ENCODE peak calls at places on chromosome 12, in nine cellular contexts. L, B, M, Y, N, P, T, E and W are unnamed samples.
A peak's percentile ranks its signal among the peaks of the same experiment; 100 is the strongest.

GRCh38 chr12:108770963-108771362 is 39.6 kb upstream of the CORO1C start:
- DNase-seq in L (no peak), B (no peak), M (no peak), Y (no peak), N (no peak), P (no peak), T (no peak), E (no peak), W (no peak)

GRCh38 chr12:51401486-51401885 is 10.3 kb upstream of the GALNT6 start:
- DNase-seq in L (no peak), B (no peak), M (no peak), Y (no peak), N (no peak), P (no peak), T (no peak), E (no peak), W (no peak)

GRCh38 chr12:47079365-47079893 is at the start of gene PCED1B:
- DNase-seq in L (peak; percentile 88), B (peak; percentile 62), M (peak; percentile 72), Y (peak; percentile 46), N (peak; percentile 67), P (peak; percentile 74), T (peak; percentile 86), E (peak; percentile 70), W (peak; percentile 68)

GRCh38 chr12:105348561-105348960 is 18.1 kb downstream of the C12orf75 start:
- DNase-seq in L (no peak), B (no peak), M (no peak), Y (peak; percentile 56), N (no peak), P (no peak), T (no peak), E (no peak), W (no peak)

GRCh38 chr12:108657130-108657745 is 23.5 kb upstream of the SELPLG start:
- DNase-seq in L (no peak), B (no peak), M (no peak), Y (no peak), N (no peak), P (no peak), T (no peak), E (no peak), W (no peak)

GRCh38 chr12:92259291-92259690 is 113.6 kb upstream of the BTG1 start:
- DNase-seq in L (no peak), B (no peak), M (no peak), Y (no peak), N (no peak), P (no peak), T (no peak), E (no peak), W (no peak)

GRCh38 chr12:30296486-30296885 is 399.2 kb downstream of the IPO8 start:
- DNase-seq in L (no peak), B (no peak), M (no peak), Y (no peak), N (no peak), P (no peak), T (no peak), E (no peak), W (no peak)

GRCh38 chr12:108519558-108519957 is 4.5 kb downstream of the FICD start:
- DNase-seq in L (no peak), B (no peak), M (no peak), Y (no peak), N (no peak), P (peak; percentile 47), T (no peak), E (peak; percentile 34), W (no peak)

GRCh38 chr12:126663304-126664094 is 1598.3 kb downstream of the AACS start:
- DNase-seq in L (no peak), B (peak; percentile 52), M (no peak), Y (no peak), N (peak; percentile 3), P (peak; percentile 68), T (no peak), E (no peak), W (peak; percentile 1)
- TF ChIP-seq CTCF in L (peak; percentile 8), B (peak; percentile 44), M (no peak), Y (peak; percentile 25), N (peak; percentile 34), P (peak; percentile 76), T (no peak), E (no peak), W (peak; percentile 59)

GRCh38 chr12:113224955-113225354 is 3.7 kb downstream of the TPCN1 start:
- DNase-seq in L (no peak), B (no peak), M (no peak), Y (no peak), N (no peak), P (no peak), T (no peak), E (no peak), W (no peak)

GRCh38 chr12:113222730-113223531 is 1.7 kb downstream of the TPCN1 start:
- DNase-seq in L (no peak), B (peak; percentile 94), M (peak; percentile 92), Y (peak; percentile 80), N (peak; percentile 15), P (peak; percentile 40), T (peak; percentile 77), E (no peak), W (peak; percentile 81)

GRCh38 chr12:113221997-113222729 is 899 bp downstream of the TPCN1 start:
- DNase-seq in L (no peak), B (no peak), M (no peak), Y (no peak), N (peak; percentile 18), P (no peak), T (no peak), E (peak; percentile 19), W (no peak)

GRCh38 chr12:113220593-113221180 is 577 bp upstream of the TPCN1 start:
- DNase-seq in L (no peak), B (no peak), M (no peak), Y (no peak), N (no peak), P (peak; percentile 38), T (no peak), E (no peak), W (no peak)

DNA sequence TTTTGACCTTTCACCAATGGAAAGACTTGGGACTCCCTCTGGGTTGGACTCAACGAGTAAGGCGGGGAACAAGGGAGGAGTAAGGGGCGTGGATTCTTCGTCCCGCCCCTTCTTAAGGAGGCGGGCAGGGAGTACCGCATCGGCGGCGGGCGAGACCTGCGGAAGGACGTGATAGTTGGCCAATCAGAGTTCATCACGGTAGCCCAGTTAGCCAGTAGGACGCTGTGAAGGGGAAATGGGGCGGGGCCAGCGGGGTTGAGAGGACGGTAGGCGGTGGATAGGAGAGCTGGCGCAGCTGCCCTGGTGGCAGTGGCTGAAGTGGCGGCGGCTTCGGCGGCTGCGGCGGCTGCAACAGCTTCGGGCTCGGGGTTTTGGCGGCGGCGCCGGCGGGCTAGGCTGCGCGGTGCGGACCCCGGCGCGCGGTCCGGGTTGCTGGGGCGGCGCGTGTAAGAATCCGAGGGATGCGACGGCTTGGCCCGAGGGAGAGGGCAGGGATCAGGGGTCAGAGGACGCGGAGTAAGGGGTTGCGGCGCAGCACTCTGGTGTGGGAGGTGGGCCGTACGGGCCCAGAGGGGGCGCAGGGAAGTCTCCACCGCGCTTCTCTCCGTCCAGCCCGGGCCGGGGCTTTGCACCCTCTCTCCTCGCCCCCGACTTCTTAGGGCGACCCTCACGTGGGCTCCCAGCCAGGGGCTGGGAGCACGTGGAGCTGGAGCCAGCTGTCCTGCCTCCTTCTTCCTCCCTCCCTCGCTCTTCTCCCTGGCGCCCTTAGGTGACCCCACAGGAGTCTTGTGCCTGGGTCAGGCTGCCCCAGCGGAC is at the start of gene TPCN1:
- DNase-seq in L (peak; percentile 99), B (peak; percentile 100), M (peak; percentile 100), Y (peak; percentile 100), N (peak; percentile 100), P (peak; percentile 100), T (peak; percentile 100), E (peak; percentile 100), W (peak; percentile 100)
- TF ChIP-seq CTCF in L (no peak), B (no peak), M (peak; percentile 10), Y (no peak), N (no peak), P (no peak), T (no peak), E (no peak), W (peak; percentile 16)

DNA sequence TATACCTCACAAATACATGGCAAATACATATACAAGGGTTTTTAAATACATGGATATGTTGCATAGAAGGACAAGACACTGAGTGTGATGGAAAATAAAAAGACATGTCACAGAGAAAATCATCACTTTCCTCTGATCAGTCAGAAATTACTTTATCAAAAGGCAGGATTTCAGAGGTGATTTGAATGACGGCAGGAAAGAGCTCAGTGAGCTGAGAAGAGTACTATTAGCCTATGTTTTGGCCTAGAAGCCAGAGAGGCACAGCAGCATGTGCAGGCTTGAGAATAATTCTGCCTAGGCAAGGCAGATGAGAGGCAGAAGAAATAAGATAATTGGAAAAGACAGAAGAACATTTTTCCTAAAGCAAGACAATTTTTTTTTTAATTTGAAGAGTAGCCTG is 94.9 kb downstream of the BCAT1 start:
- DNase-seq in L (no peak), B (no peak), M (no peak), Y (no peak), N (no peak), P (no peak), T (no peak), E (no peak), W (no peak)
- TF ChIP-seq CTCF in L (no peak), B (no peak), M (no peak), Y (no peak), N (no peak), P (no peak), T (no peak), E (no peak), W (no peak)

GRCh38 chr12:63353559-63353958 is 202.6 kb upstream of the AVPR1A start:
- DNase-seq in L (no peak), B (peak; percentile 24), M (peak; percentile 2), Y (peak; percentile 10), N (peak; percentile 64), P (no peak), T (no peak), E (no peak), W (no peak)
- TF ChIP-seq CTCF in L (no peak), B (no peak), M (no peak), Y (peak; percentile 31), N (peak; percentile 37), P (peak; percentile 30), T (no peak), E (no peak), W (peak; percentile 13)

DNA sequence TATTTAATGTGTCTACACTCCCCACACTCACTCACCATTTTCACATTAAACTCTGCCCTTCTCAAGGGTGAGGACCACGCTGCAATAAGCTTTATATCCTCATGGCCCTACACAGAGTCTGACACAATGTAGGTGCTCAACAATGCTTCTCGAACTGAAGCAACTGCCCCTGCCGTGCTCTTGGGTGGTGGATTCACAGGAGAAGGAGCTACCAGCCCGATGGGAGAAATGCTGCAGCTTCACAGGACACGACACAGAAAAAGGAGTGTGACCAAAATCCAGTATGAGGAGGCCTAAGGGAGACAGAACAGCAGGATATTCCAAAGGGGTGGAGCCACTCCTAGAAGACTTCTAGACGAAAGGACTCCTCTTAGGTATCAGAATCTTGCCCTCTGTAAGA is 6.5 kb upstream of the KRT3 start:
- DNase-seq in L (no peak), B (no peak), M (no peak), Y (no peak), N (no peak), P (no peak), T (no peak), E (no peak), W (no peak)
- TF ChIP-seq CTCF in L (no peak), B (no peak), M (no peak), Y (no peak), N (no peak), P (no peak), T (no peak), E (no peak), W (no peak)

DNA sequence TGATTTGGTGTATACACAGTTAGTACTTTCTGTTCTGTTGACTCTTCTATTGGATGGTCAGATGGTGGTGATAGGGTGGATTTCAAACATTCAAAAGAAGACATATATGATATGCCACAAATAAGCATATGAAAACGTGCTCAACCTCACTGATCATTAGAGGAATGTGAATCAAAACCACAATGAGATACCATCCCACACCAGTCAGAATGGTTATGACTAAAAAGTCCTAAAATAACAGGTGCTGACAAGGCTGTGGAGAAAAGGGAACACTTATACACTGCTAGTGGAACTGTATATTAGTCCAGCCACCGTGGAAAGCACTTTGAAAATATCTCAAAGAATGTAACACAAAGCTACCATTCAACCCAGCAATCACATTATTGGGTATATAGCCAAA is 425.5 kb downstream of the C12orf50 start:
- DNase-seq in L (no peak), B (no peak), M (peak; percentile 6), Y (peak; percentile 19), N (peak; percentile 25), P (no peak), T (no peak), E (no peak), W (no peak)
- TF ChIP-seq CTCF in L (no peak), B (no peak), M (no peak), Y (no peak), N (no peak), P (no peak), T (no peak), E (no peak), W (no peak)